ENCODE peak calls at places on chromosomes 3 and 15, in five cellular contexts. Q, G, H, C and S are unnamed samples.

GRCh38 chr3:126546013-126546412 is 12.7 kb downstream of the C3orf22 start:
- DNase-seq in Q (no peak), G (no peak), H (no peak), C (no peak), S (no peak)

GRCh38 chr3:59759298-59760169 is 709.7 kb upstream of the CFAP20DC start:
- DNase-seq in Q (no peak), G (peak; percentile 41), H (no peak), C (no peak), S (no peak)

GRCh38 chr3:28768439-28768838 is 419.8 kb upstream of the AZI2 start:
- DNase-seq in Q (no peak), G (no peak), H (no peak), C (no peak), S (no peak)

GRCh38 chr3:104214277-104214676 is 1152.4 kb upstream of the ALCAM start:
- DNase-seq in Q (no peak), G (no peak), H (no peak), C (no peak), S (no peak)

GRCh38 chr3:134030801-134031619 is 1.3 kb upstream of the SLCO2A1 start:
- DNase-seq in Q (no peak), G (no peak), H (no peak), C (no peak), S (no peak)

GRCh38 chr15:31483053-31483923 is 156.7 kb downstream of the KLF13 start:
- DNase-seq in Q (no peak), G (no peak), H (peak; percentile 76), C (peak; percentile 44), S (peak; percentile 13)

GRCh38 chr15:38149315-38149714 is 103.3 kb upstream of the SPRED1 start:
- DNase-seq in Q (no peak), G (no peak), H (no peak), C (no peak), S (no peak)

GRCh38 chr3:58565621-58566397 is 11.4 kb downstream of the FAM107A start:
- DNase-seq in Q (no peak), G (no peak), H (no peak), C (no peak), S (no peak)

GRCh38 chr3:186842426-186843038 is at the start of gene ADIPOQ:
- DNase-seq in Q (no peak), G (no peak), H (no peak), C (no peak), S (no peak)